ENCODE peak calls at places on chromosomes 3 and 15, in four cellular contexts. One of them, this sample, is unnamed.

GRCh38 chr15:75158402-75158801 is 43.3 kb upstream of the C15orf39 start:
- DNase-seq in NCI-H526: no peak
- DNase-seq in breast epithelium: no peak
- DNase-seq in bronchial epithelial cell: no peak
- DNase-seq in this sample: no peak

GRCh38 chr3:49791571-49791970 is 5.2 kb upstream of the IP6K1 start:
- DNase-seq in bronchial epithelial cell: no peak
- DNase-seq in breast epithelium: no peak
- DNase-seq in NCI-H526: no peak
- DNase-seq in this sample: no peak

GRCh38 chr3:131596884-131597283 is 94.1 kb upstream of the MRPL3 start:
- DNase-seq in NCI-H526: no peak
- DNase-seq in breast epithelium: no peak
- DNase-seq in bronchial epithelial cell: peak
- DNase-seq in this sample: no peak

GRCh38 chr3:47007482-47008257 is 28.2 kb downstream of the NBEAL2 start:
- DNase-seq in bronchial epithelial cell: no peak
- DNase-seq in NCI-H526: no peak
- DNase-seq in breast epithelium: no peak
- DNase-seq in this sample: no peak

GRCh38 chr15:91853968-91854943 is 748 bp downstream of the SLCO3A1 start:
- DNase-seq in bronchial epithelial cell: peak
- DNase-seq in NCI-H526: peak
- DNase-seq in breast epithelium: peak
- DNase-seq in this sample: peak

GRCh38 chr3:169147246-169148008 is 516.1 kb downstream of the MECOM start:
- DNase-seq in breast epithelium: no peak
- DNase-seq in NCI-H526: peak
- DNase-seq in bronchial epithelial cell: peak
- DNase-seq in this sample: peak

GRCh38 chr3:33385423-33385822 is 54.8 kb downstream of the UBP1 start:
- DNase-seq in bronchial epithelial cell: peak
- DNase-seq in NCI-H526: no peak
- DNase-seq in breast epithelium: no peak
- DNase-seq in this sample: no peak

GRCh38 chr3:193046369-193046768 is 128.7 kb upstream of the MB21D2 start:
- DNase-seq in breast epithelium: no peak
- DNase-seq in NCI-H526: no peak
- DNase-seq in bronchial epithelial cell: no peak
- DNase-seq in this sample: no peak